ENCODE peak calls at places on chromosomes 5 and 9, in five cellular contexts. E is Peyer's patch, H is heart right ventricle, G is cardiac muscle cell, W is Caco-2. S is an unnamed sample.

GRCh38 chr9:19371942-19372341 is 8.1 kb downstream of the RPS6 start:
- DNase-seq in E (no peak), H (no peak), G (no peak), W (no peak), S (no peak)

GRCh38 chr5:128154943-128155342 is 71.4 kb downstream of the SLC12A2 start:
- DNase-seq in E (no peak), H (no peak), G (no peak), W (no peak), S (no peak)

GRCh38 chr9:91032056-91032455 is 230.4 kb downstream of the SYK start:
- DNase-seq in E (peak; percentile 35), H (no peak), G (peak; percentile 64), W (no peak), S (no peak)

GRCh38 chr5:107743357-107744000 is 72.7 kb upstream of the EFNA5 start:
- DNase-seq in E (no peak), H (no peak), G (no peak), W (no peak), S (no peak)

GRCh38 chr5:146290318-146290717 is 48.3 kb upstream of the POU4F3 start:
- DNase-seq in E (no peak), H (no peak), G (no peak), W (no peak), S (no peak)

GRCh38 chr5:122130152-122130551 is 806 bp downstream of the ZNF474 start:
- DNase-seq in E (no peak), H (no peak), G (no peak), W (no peak), S (no peak)

GRCh38 chr9:37342895-37343294 is 79.6 kb upstream of the GRHPR start:
- DNase-seq in E (no peak), H (no peak), G (no peak), W (no peak), S (no peak)

GRCh38 chr5:128406863-128407262 is 131.2 kb downstream of the FBN2 start:
- DNase-seq in E (no peak), H (no peak), G (no peak), W (no peak), S (no peak)

DNA sequence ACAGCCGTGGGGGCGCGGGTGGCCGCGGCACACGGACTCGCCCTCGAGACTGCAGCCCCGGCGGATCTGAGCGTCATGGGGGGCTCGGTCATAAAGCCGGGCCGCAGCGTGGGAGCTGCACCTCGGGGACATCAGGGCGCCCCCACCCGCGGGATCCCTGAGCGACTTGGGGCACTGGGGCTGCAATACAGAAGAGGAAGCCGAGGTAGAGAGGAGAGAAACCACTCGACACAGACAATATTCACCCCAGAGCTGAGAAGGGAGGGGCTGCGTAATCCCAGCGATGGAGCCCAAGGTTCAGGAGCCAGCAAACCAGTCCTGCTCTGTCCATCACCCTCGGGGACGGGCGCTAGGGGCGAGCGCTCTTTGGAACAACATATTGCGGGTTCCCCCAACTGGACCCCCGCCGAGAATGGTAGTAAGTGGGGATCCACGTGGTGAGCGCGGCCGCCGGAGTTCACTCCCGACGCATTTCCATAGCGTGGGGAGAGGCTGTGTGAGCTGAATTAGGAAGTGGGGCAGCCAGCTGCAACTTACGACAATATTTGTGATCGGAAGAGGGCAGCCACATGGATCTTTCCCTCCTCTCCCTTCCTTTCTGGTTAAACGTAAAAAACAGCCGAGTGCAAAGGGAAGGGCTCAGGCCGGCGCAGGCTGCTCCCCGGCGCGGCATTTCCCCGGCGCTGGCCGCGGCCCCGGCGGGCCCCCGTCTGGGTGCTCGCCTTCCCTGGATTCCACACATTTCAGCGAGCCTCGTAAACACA is 9.9 kb downstream of the PTCH1 start:
- DNase-seq in E (peak; percentile 67), H (peak; percentile 44), G (peak; percentile 69), W (peak; percentile 62), S (peak; percentile 54)
- TF ChIP-seq CTCF in E (no peak), H (no peak), G (no peak), W (no peak), S (no peak)

GRCh38 chr5:177358333-177358939 is 712 bp downstream of the RGS14 start:
- DNase-seq in E (no peak), H (no peak), G (no peak), W (no peak), S (no peak)
- H3K4me1 ChIP-seq in E (peaks cover 28% of the 10 kb centered on the region), H (peaks cover 32% of the 10 kb centered on the region), G (peaks cover 25% of the 10 kb centered on the region), W (no peaks in the 10 kb centered on the region), S (peaks cover 42% of the 10 kb centered on the region)

GRCh38 chr5:15463231-15463630 is 36.7 kb upstream of the FBXL7 start:
- DNase-seq in E (no peak), H (no peak), G (peak; percentile 35), W (no peak), S (no peak)
- TF ChIP-seq CTCF in E (no peak), H (peak; percentile 43), G (peak; percentile 55), W (no peak), S (no peak)

DNA sequence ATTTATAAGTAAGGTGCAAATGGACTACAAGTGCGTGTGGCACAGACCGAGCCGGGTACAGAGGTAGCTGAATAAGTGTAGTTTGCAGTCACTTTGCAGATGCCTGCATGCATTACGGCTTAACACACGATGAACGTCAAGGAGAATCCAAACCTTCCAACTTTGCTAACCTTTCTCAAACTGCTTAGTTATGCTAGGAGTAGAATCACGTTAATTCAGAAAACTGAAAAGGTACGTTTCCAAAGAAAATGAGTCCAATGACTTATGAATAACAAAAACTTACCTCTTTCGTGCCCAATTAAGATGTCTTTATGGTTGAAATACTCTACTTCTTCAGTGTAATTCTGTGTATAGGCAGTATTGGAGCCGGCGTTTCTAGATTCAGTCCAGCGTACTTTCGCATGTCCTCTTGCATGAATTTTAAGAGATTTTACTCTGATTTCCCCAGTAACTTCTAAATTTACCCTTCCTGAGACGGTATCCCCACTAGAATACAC is 539 bp downstream of the ARRDC3 start:
- DNase-seq in E (peak; percentile 74), H (no peak), G (peak; percentile 49), W (no peak), S (peak; percentile 42)
- H3K4me1 ChIP-seq in E (no peaks in the 10 kb centered on the region), H (peaks cover 28% of the 10 kb centered on the region), G (peaks cover 24% of the 10 kb centered on the region), W (peaks cover 11% of the 10 kb centered on the region), S (peaks cover 11% of the 10 kb centered on the region)

GRCh38 chr9:1427856-1428255 is 377.7 kb downstream of the DMRT2 start:
- DNase-seq in E (no peak), H (no peak), G (no peak), W (no peak), S (no peak)

GRCh38 chr9:1434082-1434481 is 383.9 kb downstream of the DMRT2 start:
- DNase-seq in E (no peak), H (no peak), G (no peak), W (no peak), S (no peak)

DNA sequence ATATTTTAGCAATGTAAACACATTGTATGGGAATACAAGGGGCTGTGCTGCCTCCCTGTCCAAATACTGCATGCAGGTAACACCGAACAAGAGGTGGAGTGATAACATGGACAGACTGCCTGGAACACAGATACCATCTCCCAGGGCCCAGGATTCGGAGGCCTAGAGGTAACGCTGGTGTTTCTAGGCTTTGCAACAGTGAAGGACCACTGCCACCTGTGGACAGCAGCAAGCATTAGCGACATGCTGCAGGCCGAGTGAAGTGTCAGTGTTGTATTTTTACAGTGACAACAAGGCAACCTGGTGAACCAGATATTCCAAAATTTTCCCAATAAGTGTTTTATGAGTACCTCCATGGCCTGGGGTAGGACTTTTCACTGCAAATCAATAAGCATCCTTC is 379.2 kb downstream of the DMRT2 start:
- DNase-seq in E (no peak), H (peak; percentile 10), G (peak; percentile 49), W (peak; percentile 43), S (no peak)
- TF ChIP-seq CTCF in E (no peak), H (peak; percentile 42), G (peak; percentile 23), W (peak; percentile 21), S (no peak)

GRCh38 chr9:123072407-123072995 is 39.0 kb downstream of the GPR21 start:
- DNase-seq in E (no peak), H (no peak), G (no peak), W (no peak), S (no peak)
- H3K4me1 ChIP-seq in E (no peaks in the 10 kb centered on the region), H (peaks cover 21% of the 10 kb centered on the region), G (peaks cover 16% of the 10 kb centered on the region), W (no peaks in the 10 kb centered on the region), S (peaks cover 17% of the 10 kb centered on the region)

GRCh38 chr9:131641618-131642495 is 96.5 kb downstream of the PRRT1B start:
- DNase-seq in E (no peak), H (no peak), G (no peak), W (no peak), S (no peak)
- TF ChIP-seq CTCF in E (no peak), H (no peak), G (no peak), W (no peak), S (no peak)

GRCh38 chr5:119312403-119312802 is 43.4 kb upstream of the TNFAIP8 start:
- DNase-seq in E (no peak), H (no peak), G (no peak), W (no peak), S (no peak)

GRCh38 chr5:119313207-119313606 is 42.6 kb upstream of the TNFAIP8 start:
- DNase-seq in E (no peak), H (no peak), G (no peak), W (no peak), S (no peak)

GRCh38 chr5:119307170-119307569 is 48.6 kb upstream of the TNFAIP8 start:
- DNase-seq in E (no peak), H (no peak), G (no peak), W (no peak), S (no peak)

GRCh38 chr5:119311688-119312087 is 44.1 kb upstream of the TNFAIP8 start:
- DNase-seq in E (no peak), H (no peak), G (no peak), W (no peak), S (no peak)

DNA sequence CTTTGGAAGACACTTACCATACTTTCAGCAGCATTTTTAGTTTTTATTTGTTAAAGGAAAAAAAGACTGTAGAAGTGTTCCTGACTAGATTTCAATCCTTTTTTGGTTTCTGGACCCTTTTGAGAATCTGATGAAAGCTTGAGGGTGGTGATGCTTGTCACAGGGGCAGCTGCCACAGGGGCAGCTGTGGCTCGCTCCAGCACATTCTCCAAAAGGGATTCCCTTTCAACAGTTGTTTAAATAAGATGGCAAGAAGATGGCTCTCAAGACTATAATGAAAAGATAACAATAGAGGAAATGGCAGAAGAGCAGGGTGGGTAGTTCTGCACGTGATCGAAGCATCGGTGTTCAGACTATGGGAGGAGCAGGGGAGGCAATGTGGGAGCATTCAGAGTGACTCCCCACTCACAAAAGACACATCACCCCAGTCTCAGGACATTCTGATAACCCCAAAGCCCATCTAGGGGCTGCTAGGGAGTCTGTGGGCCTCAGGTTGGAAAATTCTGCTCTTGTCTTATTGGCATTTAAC is 46.5 kb upstream of the TNFAIP8 start:
- DNase-seq in E (no peak), H (no peak), G (no peak), W (no peak), S (no peak)
- H3K4me1 ChIP-seq in E (peaks cover 21% of the 10 kb centered on the region), H (peaks cover 10% of the 10 kb centered on the region), G (peaks cover 5% of the 10 kb centered on the region), W (peaks cover 8% of the 10 kb centered on the region), S (peaks cover 69% of the 10 kb centered on the region)

GRCh38 chr5:159440235-159440634 is 109.9 kb upstream of the IL12B start:
- DNase-seq in E (no peak), H (no peak), G (no peak), W (no peak), S (no peak)
- TF ChIP-seq CTCF in E (no peak), H (no peak), G (no peak), W (no peak), S (no peak)

GRCh38 chr5:80184235-80185023 is 71.4 kb downstream of the SERINC5 start:
- DNase-seq in E (no peak), H (no peak), G (no peak), W (peak; percentile 91), S (peak; percentile 72)
- H3K4me1 ChIP-seq in E (peaks cover 38% of the 10 kb centered on the region), H (peaks cover 49% of the 10 kb centered on the region), G (peaks cover 55% of the 10 kb centered on the region), W (peaks cover 89% of the 10 kb centered on the region), S (peaks cover 91% of the 10 kb centered on the region)

S was measured in stomach.